ENCODE peak calls at places on chromosomes 7 and 10, in nine cellular contexts. A is MM.1S, Y is fibroblast of mammary gland, D is SK-N-SH, M is endodermal cell, N is A549, G is kidney, O is breast epithelium, C is Caco-2. W is an unnamed sample.

GRCh38 chr10:88116491-88116890 is 253.1 kb downstream of the PTEN start:
- DNase-seq in A (no peak), Y (peak; percentile 71), D (no peak), M (no peak), N (peak; percentile 13), G (no peak), O (no peak), C (no peak), W (peak; percentile 63)

GRCh38 chr10:16856567-16856966 is 39.3 kb upstream of the RSU1 start:
- DNase-seq in A (no peak), Y (peak; percentile 27), D (peak; percentile 49), M (no peak), N (no peak), G (no peak), O (no peak), C (no peak), W (no peak)

GRCh38 chr7:53101026-53101425 is 65.6 kb downstream of the POM121L12 start:
- DNase-seq in A (no peak), Y (no peak), D (no peak), M (no peak), N (no peak), G (no peak), O (no peak), C (no peak), W (peak; percentile 56)

GRCh38 chr10:103584216-103585010 is 90.9 kb downstream of the NEURL1 start:
- DNase-seq in A (peak; percentile 14), Y (peak; percentile 25), D (no peak), M (no peak), N (no peak), G (no peak), O (no peak), C (no peak), W (peak; percentile 42)

GRCh38 chr7:84904561-84904960 is 282.3 kb downstream of the SEMA3D start:
- DNase-seq in A (no peak), Y (no peak), D (no peak), M (no peak), N (no peak), G (no peak), O (no peak), C (no peak), W (peak; percentile 75)

GRCh38 chr10:80072584-80072983 is 5.9 kb upstream of the TMEM254 start:
- DNase-seq in A (no peak), Y (no peak), D (no peak), M (no peak), N (no peak), G (no peak), O (no peak), C (peak; percentile 58), W (no peak)

GRCh38 chr10:120580651-120581259 is 123.7 kb downstream of the PLPP4 start:
- DNase-seq in A (no peak), Y (no peak), D (no peak), M (no peak), N (peak; percentile 3), G (no peak), O (no peak), C (peak; percentile 5), W (no peak)

GRCh38 chr7:28071570-28071969 is 109.0 kb downstream of the JAZF1 start:
- DNase-seq in A (no peak), Y (no peak), D (no peak), M (no peak), N (no peak), G (no peak), O (no peak), C (no peak), W (no peak)

GRCh38 chr10:118911361-118911760 is 118.2 kb upstream of the NANOS1 start:
- DNase-seq in A (no peak), Y (peak; percentile 10), D (no peak), M (no peak), N (peak; percentile 50), G (no peak), O (no peak), C (peak; percentile 47), W (no peak)

GRCh38 chr10:118818621-118819221 is 64.0 kb upstream of the CACUL1 start:
- DNase-seq in A (no peak), Y (no peak), D (peak; percentile 85), M (no peak), N (no peak), G (no peak), O (no peak), C (no peak), W (no peak)

GRCh38 chr10:17675638-17676037 is 31.7 kb downstream of the STAM start:
- DNase-seq in A (no peak), Y (peak; percentile 17), D (no peak), M (no peak), N (no peak), G (no peak), O (no peak), C (no peak), W (no peak)

GRCh38 chr10:113222207-113222606 is 272.2 kb downstream of the TCF7L2 start:
- DNase-seq in A (no peak), Y (no peak), D (no peak), M (peak; percentile 58), N (no peak), G (no peak), O (no peak), C (no peak), W (no peak)

GRCh38 chr10:119737827-119738226 is 12.0 kb downstream of the INPP5F start:
- DNase-seq in A (no peak), Y (peak; percentile 83), D (no peak), M (peak; percentile 57), N (peak; percentile 81), G (no peak), O (no peak), C (peak; percentile 52), W (peak; percentile 89)

GRCh38 chr10:85548038-85548437 is 818.6 kb downstream of the GRID1 start:
- DNase-seq in A (peak; percentile 67), Y (peak; percentile 54), D (peak; percentile 21), M (peak; percentile 64), N (peak; percentile 77), G (no peak), O (no peak), C (peak; percentile 50), W (peak; percentile 90)
- TF ChIP-seq CTCF in A (peak; percentile 56), Y (peak; percentile 46), D (no peak), M (peak; percentile 73), N (peak; percentile 73), G (peak; percentile 35), O (peak; percentile 44), C (peak; percentile 52), W (peak; percentile 76)

DNA sequence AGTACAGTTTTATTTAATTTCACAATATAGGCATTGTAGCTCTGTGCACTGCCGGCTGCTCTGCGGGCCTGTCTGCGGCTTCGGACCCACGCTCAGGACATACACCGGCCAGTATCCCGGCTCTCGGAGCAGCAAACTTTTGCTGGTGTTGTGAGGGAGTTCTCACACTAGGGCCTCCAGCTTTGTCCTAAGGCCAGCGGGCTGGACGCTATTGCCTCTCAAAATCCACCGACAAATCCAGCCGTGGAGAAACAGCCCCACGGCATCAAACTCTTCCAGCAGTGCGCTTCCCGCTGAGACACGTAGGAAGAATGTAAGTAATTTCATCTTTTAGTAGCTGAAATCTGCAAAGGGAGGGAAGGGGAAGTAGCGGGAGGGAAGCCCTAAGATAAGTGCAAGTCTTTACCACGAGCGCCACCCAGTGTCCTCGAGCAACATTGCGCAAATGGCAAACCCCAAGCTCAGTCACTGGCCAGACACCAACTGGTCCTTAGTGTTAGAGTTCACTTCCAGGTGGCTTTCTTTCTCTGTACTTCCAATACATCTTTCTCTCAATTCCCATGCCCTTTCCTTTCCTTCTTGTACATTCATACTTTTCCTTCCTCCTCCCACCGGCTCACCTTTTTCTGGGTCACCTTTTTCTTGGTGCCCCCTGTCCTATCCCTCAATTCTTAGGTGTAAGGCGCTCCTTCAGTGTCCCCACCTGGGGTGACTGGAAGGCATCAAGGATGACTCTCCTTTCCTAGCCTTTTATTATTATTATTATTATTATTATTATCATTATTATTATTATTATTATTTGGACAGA is 3.0 kb upstream of the DLX5 start:
- DNase-seq in A (peak; percentile 75), Y (peak; percentile 82), D (peak; percentile 89), M (peak; percentile 92), N (peak; percentile 73), G (no peak), O (peak; percentile 72), C (peak; percentile 77), W (peak; percentile 83)
- H3K4me3 ChIP-seq in A (peak overlapping the region; percentile 68), Y (peak overlapping the region; percentile 29), D (peak overlapping the region; percentile 16), M (peak overlapping the region; percentile 67), N (peak overlapping the region; percentile 24), G (peak overlapping the region; percentile 60), O (peak overlapping the region; percentile 64), C (no peak overlapping the region), W (peak overlapping the region; percentile 29)

DNA sequence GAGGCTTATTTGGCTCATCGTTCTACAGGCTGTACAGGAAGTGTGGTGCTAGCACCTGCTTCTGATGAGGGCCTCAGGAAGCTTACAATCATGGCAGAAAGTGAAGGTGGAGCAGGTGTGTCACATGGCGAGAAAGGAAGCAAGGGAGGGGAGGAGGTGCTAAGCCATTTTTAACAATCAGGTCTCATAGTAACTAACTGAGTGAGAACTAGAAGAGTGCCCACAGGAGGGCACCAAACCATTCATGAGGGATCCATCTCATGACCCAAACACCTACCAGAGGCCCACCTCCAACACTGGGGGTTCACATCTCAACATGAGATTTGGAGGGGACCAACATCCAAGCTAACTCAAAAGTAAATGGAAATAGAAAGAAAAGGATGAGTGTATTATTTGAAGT is 78.1 kb downstream of the CXCL12 start:
- DNase-seq in A (no peak), Y (no peak), D (no peak), M (peak; percentile 61), N (no peak), G (no peak), O (no peak), C (peak; percentile 32), W (no peak)
- TF ChIP-seq CTCF in A (no peak), Y (peak; percentile 8), D (peak; percentile 43), M (peak; percentile 72), N (peak; percentile 15), G (peak; percentile 16), O (no peak), C (peak; percentile 39), W (no peak)

DNA sequence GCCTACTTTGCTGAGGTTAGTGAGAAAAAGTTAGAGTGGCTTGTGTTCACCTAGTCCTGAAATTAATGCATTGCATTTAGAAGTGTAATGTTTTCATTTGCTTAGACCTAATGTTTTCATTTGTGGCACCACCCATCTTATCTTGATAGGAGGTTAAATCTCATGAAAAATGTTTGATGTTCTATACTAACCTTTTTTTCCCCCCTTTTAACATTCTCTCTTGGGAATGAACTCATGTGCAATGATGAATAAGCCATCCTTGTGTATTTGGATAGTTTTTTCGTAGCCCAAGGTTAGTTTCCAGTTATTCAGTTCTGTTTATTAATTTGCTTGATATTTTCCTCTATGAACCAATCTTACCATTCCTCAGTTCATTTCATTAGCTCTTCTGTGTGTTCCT is 2.8 kb downstream of the FHIP2A start:
- DNase-seq in A (no peak), Y (peak; percentile 50), D (no peak), M (no peak), N (no peak), G (no peak), O (no peak), C (no peak), W (no peak)
- H3K4me3 ChIP-seq in A (no peak overlapping the region), Y (peak overlapping the region; percentile 15), D (peak overlapping the region; percentile 71), M (no peak overlapping the region), N (no peak overlapping the region), G (no peak overlapping the region), O (peak overlapping the region; percentile 91), C (no peak overlapping the region), W (no peak overlapping the region)

GRCh38 chr7:145848691-145849090 is 267.9 kb upstream of the CNTNAP2 start:
- DNase-seq in A (peak; percentile 25), Y (no peak), D (peak; percentile 38), M (peak; percentile 88), N (peak; percentile 9), G (no peak), O (no peak), C (peak; percentile 30), W (no peak)
- TF ChIP-seq CTCF in A (peak; percentile 43), Y (no peak), D (peak; percentile 25), M (peak; percentile 90), N (no peak), G (no peak), O (no peak), C (peak; percentile 58), W (no peak)